ENCODE peak calls at places on chromosomes 11 and 22, in five cellular contexts. N is mammary epithelial cell; T is GM23338; Y is body of pancreas; V is CD8-positive, alpha-beta T cell. L is an unnamed sample. For H3K4me1, the result is how much of the 10 kb centered on the place peaks cover.

GRCh38 chr22:32475428-32476010 is 908 bp downstream of the FBXO7 start:
- DNase-seq in Y (peak), T (peak), V (no peak), N (no peak), L (no peak)

GRCh38 chr22:23536821-23537345 is 43.2 kb downstream of the IGLL1 start:
- DNase-seq in T (no peak), N (no peak), V (no peak), Y (no peak), L (no peak)

GRCh38 chr11:60607483-60607882 is 91.9 kb upstream of the MS4A8 start:
- DNase-seq in V (no peak), N (no peak), T (peak), Y (no peak), L (no peak)

GRCh38 chr11:11025087-11025486 is 167.2 kb upstream of the ZBED5 start:
- DNase-seq in V (no peak), T (no peak), Y (no peak), N (peak), L (no peak)

GRCh38 chr11:31968774-31969433 is 122.0 kb upstream of the RCN1 start:
- DNase-seq in N (peak), T (no peak), V (no peak), Y (peak), L (no peak)

GRCh38 chr11:116960916-116961315 is 123.5 kb upstream of the APOA1 start:
- DNase-seq in T (peak), Y (peak), N (peak), V (no peak), L (no peak)

GRCh38 chr11:128852327-128853023 is 14.6 kb downstream of the KCNJ1 start:
- DNase-seq in N (no peak), Y (peak), V (no peak), T (no peak), L (no peak)

GRCh38 chr22:33274214-33274828 is 216.1 kb upstream of the SYN3 start:
- DNase-seq in Y (no peak), T (peak), N (peak), V (no peak), L (no peak)

GRCh38 chr11:126514061-126514713 is 158.7 kb downstream of the ST3GAL4 start:
- DNase-seq in N (no peak), Y (no peak), V (no peak), T (no peak), L (no peak)

GRCh38 chr11:31887180-31887579 is 76.1 kb upstream of the PAX6 start:
- DNase-seq in V (no peak), T (peak), Y (no peak), N (no peak), L (no peak)

GRCh38 chr11:130480721-130481140 is 32.3 kb downstream of the ADAMTS15 start:
- DNase-seq in T (no peak), Y (no peak), V (no peak), N (no peak), L (no peak)

GRCh38 chr22:19111140-19111539 is 11.1 kb downstream of the DGCR2 start:
- DNase-seq in T (peak), V (no peak), N (no peak), Y (no peak), L (no peak)

GRCh38 chr11:35717043-35717442 is 54.5 kb downstream of the TRIM44 start:
- DNase-seq in V (no peak), Y (no peak), T (peak), N (no peak), L (no peak)

GRCh38 chr11:34266090-34266912 is 91.5 kb downstream of the ABTB2 start:
- DNase-seq in N (peak), T (no peak), V (no peak), Y (peak), L (no peak)

GRCh38 chr11:66100272-66101037 is 30.4 kb downstream of the PACS1 start:
- DNase-seq in N (no peak), T (peak), Y (peak), V (peak), L (peak)

GRCh38 chr11:69387409-69387885 is 93.5 kb downstream of the MYEOV start:
- DNase-seq in N (peak), T (no peak), Y (no peak), V (no peak), L (no peak)

GRCh38 chr11:16925495-16926065 is 88.6 kb downstream of the PLEKHA7 start:
- DNase-seq in T (peak), V (no peak), Y (peak), N (peak), L (no peak)

GRCh38 chr11:120035756-120036155 is 102.2 kb downstream of the TRIM29 start:
- DNase-seq in V (no peak), Y (no peak), N (no peak), T (no peak), L (no peak)

GRCh38 chr22:24285245-24285644 is 14.6 kb downstream of the SPECC1L start:
- DNase-seq in V (no peak), Y (no peak), N (no peak), T (no peak), L (no peak)

GRCh38 chr11:35515224-35515623 is 10.2 kb downstream of the PAMR1 start:
- DNase-seq in N (peak), V (no peak), T (no peak), Y (no peak), L (no peak)

GRCh38 chr11:86039094-86039493 is 29.8 kb downstream of the PICALM start:
- DNase-seq in N (no peak), Y (no peak), T (no peak), V (no peak), L (no peak)

GRCh38 chr11:93236741-93237675 is 39.2 kb upstream of the SLC36A4 start:
- DNase-seq in T (peak), V (no peak), Y (peak), N (peak), L (no peak)

GRCh38 chr11:125207866-125208425 is 43.4 kb downstream of the PKNOX2 start:
- DNase-seq in Y (no peak), T (no peak), V (no peak), N (peak), L (no peak)

GRCh38 chr22:45656577-45656976 is 15.1 kb upstream of the ATXN10 start:
- DNase-seq in T (no peak), V (no peak), Y (no peak), N (no peak), L (no peak)

GRCh38 chr11:35214792-35215193 is 75.8 kb downstream of the CD44 start:
- DNase-seq in Y (no peak), T (peak), V (no peak), N (peak), L (no peak)

GRCh38 chr22:35349704-35350538 is 31.0 kb upstream of the HMOX1 start:
- DNase-seq in N (no peak), V (no peak), Y (no peak), T (no peak), L (no peak)

GRCh38 chr11:12746593-12747097 is 72.4 kb downstream of the TEAD1 start:
- DNase-seq in T (peak), Y (peak), V (no peak), N (peak), L (no peak)

GRCh38 chr11:11502303-11502828 is 119.4 kb downstream of the GALNT18 start:
- DNase-seq in V (no peak), T (no peak), N (no peak), Y (no peak), L (no peak)

DNA sequence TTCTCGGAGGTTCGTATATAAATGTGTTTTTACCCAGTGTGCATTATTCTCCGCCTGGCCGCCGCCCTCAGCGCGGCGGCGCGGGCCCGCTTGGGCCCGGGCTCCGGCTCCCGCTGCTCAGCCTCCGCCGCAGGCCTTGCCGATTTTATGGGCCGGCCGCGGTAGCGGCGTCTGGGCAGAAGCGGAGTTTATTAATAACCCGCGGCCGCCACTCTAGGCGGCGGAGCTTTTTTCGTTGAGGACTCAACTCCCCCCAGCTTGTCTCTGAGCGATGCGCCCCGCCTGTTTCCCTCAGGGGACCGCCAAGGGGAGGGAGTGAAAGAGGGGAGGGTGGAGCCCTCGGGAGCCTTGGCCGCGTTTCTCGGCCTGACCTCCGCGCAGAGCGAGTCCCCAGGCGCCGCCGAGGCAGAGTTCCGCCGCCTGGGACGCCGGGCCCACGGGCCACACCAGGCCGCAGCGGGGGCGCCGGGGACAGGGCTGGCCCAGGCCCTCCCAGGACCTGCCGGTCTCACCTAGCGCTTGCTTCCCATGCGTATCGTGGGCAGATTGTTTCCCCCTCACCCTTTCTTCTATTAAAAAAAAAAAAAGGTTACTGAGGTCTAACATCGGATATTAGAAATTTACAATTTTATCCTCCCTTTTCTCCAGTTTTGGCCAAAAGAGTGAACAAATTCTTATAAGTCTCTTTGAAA is 402 bp downstream of the ZNF143 start:
- DNase-seq in T (peak), N (peak), Y (peak), V (peak), L (peak)
- H3K27ac ChIP-seq in T (peak), N (peak), Y (peak), V (peak), L (peak)

GRCh38 chr11:64711944-64712306 is 11.1 kb downstream of the NRXN2 start:
- DNase-seq in Y (no peak), V (no peak), N (no peak), T (peak), L (no peak)

GRCh38 chr11:64710418-64711137 is 12.4 kb downstream of the NRXN2 start:
- DNase-seq in T (no peak), Y (no peak), N (peak), V (no peak), L (no peak)

GRCh38 chr11:64712430-64713030 is 10.5 kb downstream of the NRXN2 start:
- DNase-seq in Y (no peak), T (no peak), N (no peak), V (no peak), L (no peak)

GRCh38 chr11:64713031-64713780 is 9.8 kb downstream of the NRXN2 start:
- DNase-seq in T (peak), Y (peak), V (no peak), N (peak), L (no peak)

DNA sequence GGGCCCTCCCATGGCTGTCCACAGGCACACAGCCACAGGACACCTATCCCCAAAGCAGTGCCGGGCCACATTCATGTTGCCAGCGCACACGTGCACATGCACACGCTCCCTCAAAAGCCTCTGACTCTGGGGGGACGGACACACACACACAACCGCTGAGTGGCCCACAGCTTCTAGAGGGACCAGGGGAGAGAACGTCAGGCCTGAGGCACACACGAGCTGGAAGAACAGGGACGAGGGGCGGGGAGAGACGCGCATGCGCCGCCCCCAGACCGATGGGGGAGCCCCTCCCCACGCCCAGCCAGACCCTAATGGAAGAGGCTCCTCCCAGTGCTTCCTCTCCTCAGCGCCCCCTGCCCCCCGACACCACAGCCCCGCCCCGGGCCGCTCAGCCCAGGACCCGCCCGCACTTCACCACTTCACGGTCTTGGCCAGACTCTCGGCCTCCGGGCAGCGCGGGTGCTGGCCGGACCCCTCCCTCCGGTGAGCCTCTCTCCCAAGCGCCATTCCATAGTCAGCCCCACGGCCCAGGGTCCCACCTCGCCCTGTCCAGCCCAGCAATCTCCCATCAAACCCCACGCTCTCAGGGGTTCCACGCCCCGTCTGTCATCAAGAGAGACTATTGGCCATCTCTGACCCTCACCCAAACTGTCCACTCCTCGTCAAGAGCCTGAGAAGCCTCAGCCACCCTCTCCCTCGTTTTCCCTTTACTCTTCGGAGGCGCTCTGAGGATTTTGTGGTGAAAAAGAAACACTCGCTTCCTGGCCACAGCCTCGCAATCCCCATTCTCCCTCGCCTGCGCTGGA is 11.7 kb downstream of the NRXN2 start:
- DNase-seq in N (no peak), Y (no peak), V (no peak), T (peak), L (no peak)
- H3K4me3 ChIP-seq in N (no peak), Y (no peak), V (no peak), T (peak), L (no peak)

GRCh38 chr22:36445158-36445668 is 36.2 kb downstream of the TXN2 start:
- DNase-seq in V (no peak), Y (peak), N (no peak), T (peak), L (no peak)

GRCh38 chr22:36443198-36443770 is 38.2 kb downstream of the TXN2 start:
- DNase-seq in T (no peak), N (no peak), Y (no peak), V (no peak), L (no peak)

GRCh38 chr22:36442506-36443197 is 38.8 kb downstream of the TXN2 start:
- DNase-seq in V (no peak), Y (no peak), N (no peak), T (no peak), L (no peak)

GRCh38 chr22:36439481-36440271 is 41.8 kb downstream of the TXN2 start:
- DNase-seq in T (no peak), V (no peak), N (peak), Y (peak), L (no peak)

GRCh38 chr22:36440429-36441002 is 40.9 kb downstream of the TXN2 start:
- DNase-seq in V (no peak), N (no peak), T (no peak), Y (no peak), L (no peak)
- H3K4me1 ChIP-seq in V (under half), N (under half), T (under half), Y (under half), L (under half)

GRCh38 chr22:42770448-42770726 is 49.7 kb upstream of the A4GALT start:
- DNase-seq in Y (no peak), T (no peak), V (no peak), N (no peak), L (no peak)
- H3K27ac ChIP-seq in Y (no peak), T (no peak), V (no peak), N (no peak), L (no peak)

GRCh38 chr11:2419638-2420501 is 19.3 kb downstream of the TSSC4 start:
- DNase-seq in Y (peak), V (peak), T (peak), N (peak), L (peak)

GRCh38 chr11:2417856-2418705 is 17.5 kb downstream of the TSSC4 start:
- DNase-seq in V (no peak), T (no peak), N (no peak), Y (no peak), L (no peak)

GRCh38 chr11:2416765-2417164 is 16.2 kb downstream of the TSSC4 start:
- DNase-seq in V (no peak), T (no peak), Y (no peak), N (no peak), L (no peak)

GRCh38 chr11:2420502-2421225 is 20.1 kb downstream of the TSSC4 start:
- DNase-seq in N (peak), V (peak), Y (peak), T (peak), L (peak)

GRCh38 chr11:2418961-2419360 is 18.4 kb downstream of the TSSC4 start:
- DNase-seq in T (no peak), V (no peak), Y (no peak), N (no peak), L (no peak)
- H3K4me3 ChIP-seq in T (no peak), V (no peak), Y (no peak), N (no peak), L (no peak)

GRCh38 chr22:17864398-17865182 is 90.3 kb upstream of the BID start:
- DNase-seq in N (no peak), T (no peak), V (no peak), Y (no peak), L (no peak)
- H3K4me1 ChIP-seq in N (under half), T (under half), V (under half), Y (under half), L (under half)

DNA sequence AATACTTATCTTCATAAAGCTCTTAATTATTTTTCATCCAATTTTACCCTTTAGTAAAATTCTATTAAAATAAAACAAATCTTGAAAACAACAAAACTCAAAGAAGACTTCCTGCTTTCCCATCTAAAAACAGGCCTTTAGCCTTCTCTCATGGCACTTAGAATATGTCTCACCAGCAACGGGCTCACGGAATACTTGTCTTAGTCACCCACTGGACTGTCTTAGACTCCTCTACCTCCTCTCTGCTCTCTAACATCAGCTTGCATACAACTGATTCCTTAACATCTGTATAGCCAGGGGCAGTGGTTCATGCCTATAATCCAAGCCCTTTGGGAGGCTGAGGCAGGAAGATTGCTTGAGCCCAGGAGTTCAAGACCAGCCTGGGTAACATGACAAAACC is 13.7 kb downstream of the HPS5 start:
- DNase-seq in T (no peak), V (no peak), Y (no peak), N (no peak), L (no peak)
- H3K27ac ChIP-seq in T (no peak), V (no peak), Y (peak), N (peak), L (no peak)

GRCh38 chr11:7515544-7515943 is 1.7 kb downstream of the PPFIBP2 start:
- DNase-seq in Y (no peak), V (no peak), T (no peak), N (no peak), L (no peak)
- H3K4me3 ChIP-seq in Y (no peak), V (no peak), T (no peak), N (no peak), L (no peak)

GRCh38 chr22:17411213-17411612 is 42.0 kb downstream of the CECR2 start:
- DNase-seq in V (no peak), T (no peak), Y (no peak), N (no peak), L (no peak)

GRCh38 chr22:17410576-17410975 is 41.3 kb downstream of the CECR2 start:
- DNase-seq in Y (no peak), T (no peak), N (no peak), V (no peak), L (no peak)

GRCh38 chr22:17407643-17408042 is 38.4 kb downstream of the CECR2 start:
- DNase-seq in N (no peak), V (no peak), T (no peak), Y (no peak), L (no peak)

GRCh38 chr22:17412232-17412631 is 43.0 kb downstream of the CECR2 start:
- DNase-seq in N (no peak), V (no peak), Y (no peak), T (peak), L (no peak)
- H3K4me1 ChIP-seq in N (under half), V (under half), Y (under half), T (half or more), L (under half)

L was measured in effector memory CD4-positive, alpha-beta T cell.